ENCODE peak calls at places on chromosomes 13 and 19, in eight cellular contexts. W, H, F, Z, N, P, Q and X are unnamed samples.

GRCh38 chr13:21077360-21078353 is 16.3 kb upstream of the LATS2 start:
- DNase-seq in H (no peak), N (no peak), W (no peak), P (no peak), Z (no peak), Q (no peak), F (no peak), X (no peak)

GRCh38 chr19:48364564-48365363 is 597 bp downstream of the SYNGR4 start:
- DNase-seq in Q (no peak), Z (no peak), W (peak; percentile 19), H (no peak), P (no peak), N (no peak), F (no peak), X (no peak)

GRCh38 chr19:46069841-46070341 is 29.1 kb upstream of the IGFL4 start:
- DNase-seq in Z (peak; percentile 95), W (no peak), N (peak; percentile 98), F (peak; percentile 40), H (no peak), P (peak; percentile 96), Q (no peak), X (no peak)

GRCh38 chr19:9565900-9566705 is 18.2 kb downstream of the ZNF121 start:
- DNase-seq in H (no peak), P (peak; percentile 7), Q (no peak), W (no peak), F (no peak), Z (peak; percentile 14), N (peak; percentile 5), X (no peak)

GRCh38 chr13:28569886-28570285 is 75.0 kb upstream of the FLT1 start:
- DNase-seq in Z (no peak), N (no peak), H (no peak), W (no peak), F (no peak), Q (no peak), P (no peak), X (no peak)

GRCh38 chr13:51040431-51040830 is 70.6 kb downstream of the C13orf42 start:
- DNase-seq in Z (no peak), W (no peak), N (no peak), H (no peak), P (no peak), F (no peak), Q (no peak), X (no peak)

GRCh38 chr19:12952488-12953455 is 4.3 kb downstream of the GADD45GIP1 start:
- DNase-seq in H (no peak), Z (peak; percentile 77), W (no peak), N (peak; percentile 93), Q (no peak), P (peak; percentile 82), F (no peak), X (no peak)

GRCh38 chr13:99421758-99422555 is 79.3 kb upstream of the TM9SF2 start:
- DNase-seq in F (no peak), Z (no peak), P (no peak), W (no peak), Q (no peak), N (no peak), H (no peak), X (peak; percentile 52)

GRCh38 chr13:112940236-112940635 is 28.8 kb upstream of the MCF2L start:
- DNase-seq in P (no peak), Q (no peak), F (no peak), N (no peak), W (no peak), Z (no peak), H (no peak), X (no peak)

GRCh38 chr19:38247734-38248268 is 8.4 kb downstream of the PPP1R14A start:
- DNase-seq in Q (no peak), Z (peak; percentile 61), H (no peak), F (no peak), N (peak; percentile 94), P (no peak), W (no peak), X (no peak)

GRCh38 chr19:13619203-13619632 is 112.9 kb upstream of the CACNA1A start:
- DNase-seq in H (no peak), P (peak; percentile 3), Q (no peak), N (peak; percentile 41), Z (peak; percentile 5), F (no peak), W (no peak), X (no peak)

GRCh38 chr19:49157445-49158224 is at the start of gene TRPM4:
- DNase-seq in H (peak; percentile 20), Z (peak; percentile 82), N (peak; percentile 65), F (peak; percentile 98), W (peak; percentile 86), P (peak; percentile 74), Q (no peak), X (no peak)

GRCh38 chr19:57075801-57076492 is 43.8 kb upstream of the USP29 start:
- DNase-seq in W (no peak), Z (no peak), H (no peak), N (no peak), P (no peak), F (no peak), Q (no peak), X (no peak)

GRCh38 chr13:30696278-30697176 is 38.8 kb upstream of the ALOX5AP start:
- DNase-seq in P (no peak), W (no peak), Z (peak; percentile 54), Q (no peak), H (no peak), N (no peak), F (no peak), X (no peak)

GRCh38 chr13:52130641-52131040 is 1.8 kb upstream of the NEK5 start:
- DNase-seq in N (no peak), F (no peak), Z (no peak), H (no peak), P (no peak), W (no peak), Q (no peak), X (no peak)

GRCh38 chr19:12092065-12092867 is 27.7 kb downstream of the ZNF844 start:
- DNase-seq in W (peak; percentile 54), P (peak; percentile 84), Z (peak; percentile 93), N (peak; percentile 79), Q (peak; percentile 24), F (no peak), H (peak; percentile 8), X (peak; percentile 88)

GRCh38 chr13:94708971-94709614 is 3.3 kb downstream of the SOX21 start:
- DNase-seq in Q (no peak), W (no peak), Z (no peak), F (no peak), P (no peak), N (no peak), H (no peak), X (no peak)

GRCh38 chr13:94708031-94708571 is 4.2 kb downstream of the SOX21 start:
- DNase-seq in N (no peak), W (no peak), P (no peak), H (no peak), Q (no peak), Z (no peak), F (no peak), X (no peak)

GRCh38 chr13:94706854-94707399 is 5.4 kb downstream of the SOX21 start:
- DNase-seq in W (no peak), Z (no peak), N (no peak), P (no peak), Q (no peak), H (no peak), F (no peak), X (no peak)

GRCh38 chr13:94706101-94706853 is 6.1 kb downstream of the SOX21 start:
- DNase-seq in F (no peak), P (no peak), H (no peak), N (no peak), Q (no peak), W (no peak), Z (no peak), X (no peak)

GRCh38 chr13:94707400-94708021 is 4.8 kb downstream of the SOX21 start:
- DNase-seq in Z (no peak), N (no peak), W (no peak), H (no peak), F (no peak), Q (no peak), P (no peak), X (no peak)
- H3K4me3 ChIP-seq in Z (no peak overlapping the region), N (no peak overlapping the region), W (peak overlapping the region; percentile 36), H (no peak overlapping the region), F (no peak overlapping the region), Q (peak overlapping the region; percentile 59), P (no peak overlapping the region), X (no peak overlapping the region)

GRCh38 chr19:44809856-44810554 is 1.1 kb downstream of the BCAM start:
- DNase-seq in P (no peak), H (no peak), F (no peak), Q (no peak), W (no peak), N (no peak), Z (no peak), X (no peak)
- H3K4me3 ChIP-seq in P (no peak overlapping the region), H (no peak overlapping the region), F (peak overlapping the region; percentile 79), Q (no peak overlapping the region), W (peak overlapping the region; percentile 84), N (no peak overlapping the region), Z (peak overlapping the region; percentile 88), X (no peak overlapping the region)

DNA sequence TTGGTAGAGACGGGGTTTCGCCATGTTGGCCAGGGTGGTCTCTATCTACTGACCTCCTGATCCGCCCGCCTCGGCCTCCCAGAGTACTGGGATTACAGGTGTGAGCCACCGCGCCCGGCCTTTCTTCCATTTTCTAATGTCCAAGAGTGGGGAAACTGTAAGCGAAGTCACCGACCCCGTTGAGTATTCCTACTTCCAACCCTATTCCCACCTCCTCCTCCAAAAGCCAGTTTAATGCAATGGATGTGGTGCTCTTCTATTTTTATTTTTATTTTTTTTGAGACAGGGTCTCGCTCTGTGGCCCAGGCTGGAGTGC is 449 bp downstream of the RNU6-9 start:
- DNase-seq in W (no peak), P (no peak), F (no peak), N (no peak), H (no peak), Q (no peak), Z (no peak), X (no peak)
- H3K4me3 ChIP-seq in W (peak overlapping the region; percentile 93), P (no peak overlapping the region), F (peak overlapping the region; percentile 18), N (no peak overlapping the region), H (peak overlapping the region; percentile 52), Q (no peak overlapping the region), Z (peak overlapping the region; percentile 79), X (peak overlapping the region; percentile 89)

DNA sequence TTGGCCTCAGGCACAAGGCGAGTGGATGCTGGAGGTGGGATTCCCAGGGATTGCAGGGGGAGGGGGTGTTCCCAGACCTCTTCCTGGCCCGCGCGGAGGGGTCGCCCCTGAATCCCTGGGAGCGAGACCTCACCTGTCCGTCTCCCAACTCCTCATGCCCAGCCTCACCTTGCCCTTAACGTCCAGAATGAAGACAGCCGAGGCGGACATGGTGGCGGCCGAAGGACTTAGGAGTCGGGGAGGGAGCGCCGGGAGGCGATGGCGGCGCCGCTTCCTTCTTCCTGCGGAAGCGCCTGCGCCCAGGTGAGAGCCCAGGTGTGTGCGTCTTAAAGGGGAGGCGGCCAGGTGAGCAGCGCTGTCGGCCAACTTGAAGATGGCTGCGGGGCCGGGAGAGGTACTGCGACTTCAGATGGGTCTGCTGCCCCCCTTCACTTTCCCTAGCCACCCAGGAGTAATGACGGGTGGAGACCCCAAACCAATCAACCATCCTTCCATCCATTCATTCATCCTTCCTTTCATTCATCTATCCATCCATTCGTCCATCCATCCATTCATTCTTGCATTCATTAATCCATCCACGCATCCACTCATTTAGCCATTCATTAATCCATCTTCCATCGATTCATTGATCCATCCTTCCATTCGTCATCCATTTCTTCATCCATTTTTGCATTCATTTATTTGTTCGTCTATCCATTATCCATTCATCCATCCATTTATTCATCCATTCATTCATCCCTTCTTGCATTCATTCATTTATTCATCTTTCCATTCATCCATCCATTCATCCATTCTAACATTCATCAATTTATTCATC is at the start of gene AP1M2:
- DNase-seq in N (no peak), H (no peak), Z (no peak), W (no peak), Q (no peak), P (no peak), F (peak; percentile 74), X (no peak)
- H3K4me3 ChIP-seq in N (no peak within 1 kb of the TSS), H (no peak within 1 kb of the TSS), Z (peak within 1 kb of the TSS; percentile 2), W (peak within 1 kb of the TSS; percentile 60), Q (no peak within 1 kb of the TSS), P (no peak within 1 kb of the TSS), F (peak within 1 kb of the TSS; percentile 66), X (no peak within 1 kb of the TSS)

GRCh38 chr19:19459707-19460251 is 54.3 kb downstream of the GATAD2A start:
- DNase-seq in F (no peak), W (no peak), N (peak; percentile 50), P (peak; percentile 73), Q (peak; percentile 10), Z (peak; percentile 58), H (peak; percentile 67), X (no peak)
- H3K4me3 ChIP-seq in F (no peak overlapping the region), W (peak overlapping the region; percentile 42), N (no peak overlapping the region), P (no peak overlapping the region), Q (no peak overlapping the region), Z (no peak overlapping the region), H (peak overlapping the region; percentile 52), X (peak overlapping the region; percentile 3)